ENCODE peak calls at places on chromosomes 13 and 19, in four cellular contexts. B, T, S and G are unnamed samples.

GRCh38 chr13:95710313-95710712 is 33.4 kb downstream of the DNAJC3 start:
- DNase-seq in T (no peak), S (no peak), B (no peak), G (no peak)

GRCh38 chr13:24923305-24923640 is 159.3 kb downstream of the RNF17 start:
- DNase-seq in B (peak; percentile 3), T (peak; percentile 43), S (no peak), G (peak; percentile 93)

GRCh38 chr19:5018224-5019015 is 49.5 kb downstream of the KDM4B start:
- DNase-seq in T (no peak), S (no peak), B (no peak), G (no peak)

GRCh38 chr13:111304041-111304544 is 16.3 kb upstream of the TEX29 start:
- DNase-seq in T (no peak), S (no peak), B (no peak), G (peak; percentile 45)

GRCh38 chr19:38538793-38539528 is 78.8 kb downstream of the MAP4K1 start:
- DNase-seq in B (no peak), S (no peak), T (no peak), G (no peak)

GRCh38 chr13:22169473-22169872 is 498.6 kb downstream of the FGF9 start:
- DNase-seq in S (no peak), T (no peak), B (no peak), G (no peak)

GRCh38 chr19:34299576-34299975 is 45.2 kb downstream of the GARRE1 start:
- DNase-seq in T (no peak), S (no peak), B (no peak), G (no peak)

GRCh38 chr19:2788237-2788636 is 2.9 kb downstream of the THOP1 start:
- DNase-seq in S (no peak), B (no peak), T (no peak), G (no peak)

GRCh38 chr19:11375143-11375948 is 880 bp downstream of the SWSAP1 start:
- DNase-seq in B (peak; percentile 27), T (peak; percentile 63), S (peak; percentile 63), G (no peak)

GRCh38 chr19:58346961-58347929 is 6.0 kb downstream of the A1BG start:
- DNase-seq in B (peak; percentile 97), S (peak; percentile 67), T (peak; percentile 81), G (no peak)

GRCh38 chr13:42474954-42475353 is 99.0 kb upstream of the TNFSF11 start:
- DNase-seq in B (no peak), T (no peak), S (no peak), G (no peak)

DNA sequence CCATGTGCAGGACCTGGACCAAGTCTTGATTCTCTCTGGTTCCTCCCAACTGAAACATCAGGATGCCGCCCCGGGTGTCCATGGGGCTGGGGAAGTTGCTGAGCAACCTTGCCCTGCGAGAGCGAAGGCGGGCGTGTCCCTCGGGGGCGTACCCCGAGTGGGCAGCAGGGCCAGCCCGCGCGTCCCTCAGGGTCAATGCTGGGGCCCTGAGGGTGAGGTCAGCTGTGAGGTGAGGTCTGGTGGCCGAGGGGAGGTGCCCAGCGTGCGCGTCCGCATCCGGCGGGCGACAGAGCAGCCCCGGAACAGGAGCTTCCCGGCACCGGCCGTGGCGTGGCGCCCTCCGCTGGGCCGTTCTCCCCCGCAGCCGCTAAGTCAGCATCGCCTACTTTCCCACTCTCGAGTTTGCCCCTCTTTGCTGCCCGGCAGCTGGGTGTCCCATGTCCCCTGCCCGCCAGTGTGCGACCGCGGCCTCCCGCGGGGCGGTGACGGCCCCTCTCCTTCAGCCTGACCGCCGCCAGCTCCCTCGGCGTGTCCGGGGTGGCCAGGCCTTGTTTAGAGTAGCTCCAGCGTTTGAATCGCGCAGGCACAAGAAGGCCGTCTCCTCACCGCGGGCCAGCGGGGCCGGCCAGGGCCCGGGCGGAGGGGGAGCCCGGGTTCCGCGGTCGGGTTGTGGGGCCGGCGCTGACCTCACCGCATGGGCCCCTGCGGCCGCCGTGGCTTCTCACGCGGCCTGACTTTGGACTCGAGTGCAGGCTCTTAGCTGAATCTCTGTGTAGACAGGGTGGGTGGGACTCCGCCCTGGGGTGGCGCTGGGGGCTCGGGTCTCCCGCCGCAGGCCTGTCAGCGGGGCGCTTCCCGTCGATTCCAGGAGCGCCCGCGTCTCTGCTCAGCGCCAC is 33.0 kb downstream of the GJA3 start:
- DNase-seq in T (no peak), B (peak; percentile 46), S (peak; percentile 64), G (no peak)
- TF ChIP-seq SP1 in T (no peak), B (no peak), S (peak; percentile 54), G (no peak)

GRCh38 chr19:1567116-1567847 is 843 bp downstream of the MEX3D start:
- DNase-seq in B (no peak), S (no peak), T (peak; percentile 47), G (no peak)

GRCh38 chr19:1566392-1567115 is 1.6 kb downstream of the MEX3D start:
- DNase-seq in B (no peak), S (peak; percentile 74), T (no peak), G (no peak)

GRCh38 chr19:1569997-1570396 is 1.9 kb upstream of the MEX3D start:
- DNase-seq in T (no peak), B (no peak), S (no peak), G (no peak)

GRCh38 chr19:1567848-1568227 is 287 bp downstream of the MEX3D start:
- DNase-seq in T (peak; percentile 29), B (no peak), S (no peak), G (no peak)

GRCh38 chr19:1568320-1569019 is at the start of gene MEX3D:
- DNase-seq in T (peak; percentile 85), S (peak; percentile 67), B (peak; percentile 98), G (no peak)
- TF ChIP-seq SP1 in T (peak; percentile 18), S (peak; percentile 92), B (no peak), G (no peak)

GRCh38 chr13:21076265-21076653 is 14.9 kb upstream of the LATS2 start:
- DNase-seq in S (peak; percentile 38), B (no peak), T (no peak), G (no peak)
- TF ChIP-seq SP1 in S (no peak), B (no peak), T (no peak), G (no peak)

DNA sequence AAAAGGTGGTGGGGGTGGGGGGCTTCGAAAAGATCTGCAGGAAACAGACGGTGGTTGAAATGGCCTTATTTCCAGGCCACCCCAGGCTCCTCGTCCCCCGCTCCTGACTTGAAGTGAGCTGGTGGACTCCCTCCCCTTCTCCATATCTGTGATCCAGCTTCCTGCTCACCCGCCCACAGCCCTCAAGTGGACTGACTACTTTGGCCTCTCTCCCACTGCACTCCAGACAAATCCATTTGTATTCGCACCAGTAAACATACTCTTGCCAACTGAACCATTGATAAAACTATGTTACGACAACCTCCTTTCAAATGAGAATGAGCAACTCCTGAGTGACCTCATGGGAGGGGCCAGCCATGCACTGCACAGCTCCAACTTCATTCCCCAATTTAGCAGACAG is 259.4 kb downstream of the COL4A1 start:
- DNase-seq in B (no peak), S (no peak), T (no peak), G (no peak)
- TF ChIP-seq SP1 in B (no peak), S (no peak), T (no peak), G (no peak)

DNA sequence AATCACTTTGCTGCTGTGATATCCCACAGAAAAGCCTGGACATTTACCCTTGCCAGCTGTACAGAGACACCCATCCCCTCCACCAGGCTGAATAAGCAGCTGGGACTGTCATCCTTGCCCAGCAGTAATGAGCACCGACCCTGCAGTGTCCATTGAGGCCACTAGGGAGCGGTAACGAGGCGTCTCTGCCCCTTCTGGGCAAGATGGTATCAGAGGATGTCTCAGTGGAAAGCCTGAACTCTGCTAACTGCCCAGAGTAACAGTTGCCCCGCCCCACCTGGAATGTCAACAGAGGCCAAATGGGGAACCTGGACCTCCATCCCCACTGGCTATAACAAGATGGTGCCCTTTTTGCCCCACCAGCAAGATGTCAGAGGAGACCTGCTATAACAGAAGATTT is 22.8 kb upstream of the CEACAM20 start:
- DNase-seq in S (peak; percentile 95), B (peak; percentile 71), T (peak; percentile 78), G (no peak)
- TF ChIP-seq SP1 in S (no peak), B (no peak), T (no peak), G (no peak)

DNA sequence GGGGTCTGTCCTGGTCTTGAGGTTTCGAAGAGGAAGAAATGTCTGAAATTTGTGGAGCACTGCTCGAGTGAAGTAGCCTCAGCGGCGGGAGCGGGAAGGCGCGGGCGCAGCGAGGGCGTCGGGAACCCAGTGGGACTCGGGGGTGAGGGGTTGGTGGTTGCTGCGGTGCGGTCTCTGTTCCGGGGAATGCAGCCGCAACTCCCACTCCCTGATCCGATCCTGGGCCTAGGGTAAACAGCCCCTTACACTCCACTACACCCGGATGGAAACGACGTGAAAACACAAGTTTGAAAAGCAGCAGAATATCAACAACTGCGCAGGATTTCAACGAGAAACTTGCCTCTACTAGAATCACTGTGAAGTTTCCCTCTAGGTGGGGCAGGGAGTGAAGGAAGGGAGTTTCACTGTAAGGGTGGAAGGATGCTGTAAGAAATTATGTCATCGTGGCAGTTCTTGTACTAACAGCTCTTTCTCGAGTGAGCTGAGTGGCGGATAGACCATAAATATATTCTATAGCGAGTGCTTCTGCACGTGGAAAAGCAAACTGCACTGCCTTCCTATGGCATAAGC is 2.0 kb upstream of the KLF12 start:
- DNase-seq in B (peak; percentile 44), T (no peak), S (peak; percentile 35), G (no peak)
- TF ChIP-seq SP1 in B (no peak), T (no peak), S (no peak), G (no peak)